ENCODE peak calls at places on chromosomes 12 and 14, in ten cellular contexts. S is stimulated activated CD4-positive, alpha-beta T cell treated with anti-CD3 and anti-CD28 coated beads, Interleukin-4, amount 100 ng/mL, for 24 hours; Q is activated CD4-positive, alpha-beta T cell treated with anti-CD3 and anti-CD28 coated beads for 48 hours; I is tibial nerve; H is Right ventricle myocardium superior; J is activated naive CD4-positive, alpha-beta T cell; K is T-helper 22 cell; L is EH; A is amygdala; X is foreskin keratinocyte. R is an unnamed sample.

GRCh38 chr12:116123511-116124258 is 153.8 kb downstream of the MED13L start:
- DNase-seq in J (no peak), H (no peak), I (no peak), X (no peak), A (peak), K (no peak), S (peak), Q (peak), L (peak), R (no peak)

GRCh38 chr14:66540038-66540437 is 32.1 kb downstream of the GPHN start:
- DNase-seq in J (no peak), Q (no peak), K (no peak), S (no peak), X (no peak), A (no peak), L (no peak), H (no peak), I (no peak), R (no peak)

GRCh38 chr14:105468621-105469241 is 5.9 kb upstream of the CRIP2 start:
- DNase-seq in X (no peak), A (peak), J (no peak), I (no peak), K (no peak), Q (no peak), H (peak), S (no peak), L (no peak), R (no peak)

GRCh38 chr12:120979862-120980696 is 1.7 kb downstream of the HNF1A start:
- DNase-seq in X (no peak), L (no peak), J (no peak), H (no peak), I (no peak), A (no peak), Q (no peak), S (no peak), K (no peak), R (no peak)

GRCh38 chr12:101474711-101475386 is at the start of gene SPIC:
- DNase-seq in A (no peak), Q (no peak), I (no peak), J (no peak), S (no peak), X (no peak), K (no peak), L (no peak), H (no peak), R (no peak)

GRCh38 chr12:98644433-98644711 is 216 bp downstream of the IKBIP start:
- DNase-seq in S (no peak), H (no peak), X (peak), I (no peak), J (no peak), L (no peak), A (peak), K (no peak), Q (no peak), R (no peak)

GRCh38 chr12:104136577-104136976 is 1.4 kb downstream of the NFYB start:
- DNase-seq in L (peak), H (no peak), J (no peak), S (no peak), A (no peak), K (no peak), I (no peak), Q (no peak), X (no peak), R (no peak)

GRCh38 chr12:117679776-117680175 is 289.0 kb downstream of the KSR2 start:
- DNase-seq in Q (no peak), S (no peak), I (no peak), A (no peak), J (no peak), H (no peak), L (peak), X (no peak), K (no peak), R (no peak)

GRCh38 chr14:22370084-22370847 is 218.8 kb downstream of the DAD1 start:
- DNase-seq in S (no peak), H (peak), K (no peak), I (no peak), Q (no peak), J (no peak), L (no peak), X (peak), A (no peak), R (no peak)

GRCh38 chr12:115338566-115339294 is 654.8 kb upstream of the TBX3 start:
- DNase-seq in Q (no peak), H (no peak), I (no peak), A (no peak), X (no peak), L (peak), K (no peak), J (no peak), S (no peak), R (no peak)

GRCh38 chr14:104968541-104969401 is 9.4 kb downstream of the AHNAK2 start:
- DNase-seq in H (peak), I (no peak), Q (no peak), A (no peak), X (peak), L (peak), S (no peak), K (no peak), J (no peak), R (no peak)

GRCh38 chr12:70695361-70696023 is 58.3 kb upstream of the PTPRB start:
- DNase-seq in X (no peak), K (no peak), Q (no peak), J (no peak), A (no peak), I (no peak), S (no peak), H (no peak), L (no peak), R (no peak)

GRCh38 chr12:64611430-64612286 is 1.4 kb downstream of the RASSF3 start:
- DNase-seq in K (no peak), Q (peak), A (peak), I (no peak), X (no peak), L (peak), H (peak), S (peak), J (no peak), R (no peak)

GRCh38 chr14:95300697-95301526 is 18.8 kb downstream of the CLMN start:
- DNase-seq in J (no peak), L (no peak), I (no peak), A (no peak), S (no peak), Q (no peak), X (no peak), K (no peak), H (no peak), R (peak)

GRCh38 chr12:26017484-26018211 is 59.2 kb downstream of the RASSF8 start:
- DNase-seq in X (no peak), L (peak), K (no peak), Q (peak), H (no peak), S (no peak), I (no peak), J (no peak), A (no peak), R (no peak)

GRCh38 chr14:94135476-94135875 is 6.1 kb upstream of the IFI27L2 start:
- DNase-seq in J (no peak), Q (no peak), S (no peak), A (no peak), X (no peak), I (no peak), K (no peak), H (no peak), L (no peak), R (no peak)

GRCh38 chr12:68420225-68421008 is 88.3 kb upstream of the MDM1 start:
- DNase-seq in H (no peak), I (no peak), Q (no peak), K (no peak), J (no peak), X (no peak), L (peak), A (peak), S (no peak), R (no peak)